ENCODE peak calls at places on chromosomes 5 and 9, in five cellular contexts. One of them, this sample, is unnamed.

GRCh38 chr5:62043289-62044274 is 262.4 kb upstream of the KIF2A start:
- DNase-seq in endodermal cell: peak; percentile 89
- DNase-seq in IMR-90: no peak
- DNase-seq in endothelial cell of umbilical vein: no peak
- DNase-seq in kidney: no peak
- DNase-seq in this sample: no peak

GRCh38 chr5:82635561-82636288 is 357.6 kb upstream of the RPS23 start:
- DNase-seq in endodermal cell: no peak
- DNase-seq in IMR-90: peak; percentile 86
- DNase-seq in endothelial cell of umbilical vein: peak; percentile 44
- DNase-seq in kidney: no peak
- DNase-seq in this sample: peak; percentile 79

GRCh38 chr5:52801329-52801728 is 13.6 kb downstream of the ITGA1 start:
- DNase-seq in endodermal cell: peak; percentile 55
- DNase-seq in IMR-90: peak; percentile 46
- DNase-seq in endothelial cell of umbilical vein: peak; percentile 48
- DNase-seq in kidney: no peak
- DNase-seq in this sample: peak; percentile 40

GRCh38 chr9:76321185-76321828 is 72.9 kb downstream of the RFK start:
- DNase-seq in endodermal cell: no peak
- DNase-seq in IMR-90: peak; percentile 89
- DNase-seq in endothelial cell of umbilical vein: peak; percentile 87
- DNase-seq in kidney: no peak
- DNase-seq in this sample: peak; percentile 66

GRCh38 chr5:103512506-103512905 is 50.1 kb downstream of the NUDT12 start:
- DNase-seq in endodermal cell: no peak
- DNase-seq in IMR-90: no peak
- DNase-seq in endothelial cell of umbilical vein: no peak
- DNase-seq in kidney: no peak
- DNase-seq in this sample: no peak

GRCh38 chr9:20989923-20990341 is 41.5 kb downstream of the HACD4 start:
- DNase-seq in endodermal cell: no peak
- DNase-seq in IMR-90: no peak
- DNase-seq in endothelial cell of umbilical vein: no peak
- DNase-seq in kidney: peak; percentile 54
- DNase-seq in this sample: no peak

GRCh38 chr5:126438267-126438666 is 15.1 kb downstream of the GRAMD2B start:
- DNase-seq in endodermal cell: no peak
- DNase-seq in IMR-90: no peak
- DNase-seq in endothelial cell of umbilical vein: no peak
- DNase-seq in kidney: no peak
- DNase-seq in this sample: no peak

GRCh38 chr9:75880556-75880955 is 9.9 kb upstream of the PCSK5 start:
- DNase-seq in endodermal cell: no peak
- DNase-seq in IMR-90: no peak
- DNase-seq in endothelial cell of umbilical vein: no peak
- DNase-seq in kidney: no peak
- DNase-seq in this sample: peak; percentile 12

GRCh38 chr5:149912226-149912864 is 32.2 kb downstream of the PDE6A start:
- DNase-seq in endodermal cell: no peak
- DNase-seq in IMR-90: no peak
- DNase-seq in endothelial cell of umbilical vein: no peak
- DNase-seq in kidney: no peak
- DNase-seq in this sample: no peak

GRCh38 chr5:159189310-159189709 is 20.0 kb downstream of the RNF145 start:
- DNase-seq in endodermal cell: no peak
- DNase-seq in IMR-90: peak; percentile 38
- DNase-seq in endothelial cell of umbilical vein: peak; percentile 28
- DNase-seq in kidney: no peak
- DNase-seq in this sample: no peak

GRCh38 chr5:80055491-80056170 is 20.5 kb downstream of the THBS4 start:
- DNase-seq in endodermal cell: peak; percentile 75
- DNase-seq in IMR-90: no peak
- DNase-seq in endothelial cell of umbilical vein: no peak
- DNase-seq in kidney: no peak
- DNase-seq in this sample: no peak

GRCh38 chr5:133612021-133612860 is at the start of gene FSTL4:
- DNase-seq in endodermal cell: peak; percentile 85
- DNase-seq in IMR-90: no peak
- DNase-seq in endothelial cell of umbilical vein: no peak
- DNase-seq in kidney: peak; percentile 69
- DNase-seq in this sample: peak; percentile 6

GRCh38 chr5:132256086-132256782 is 1.3 kb upstream of the PDLIM4 start:
- DNase-seq in endodermal cell: peak; percentile 21
- DNase-seq in IMR-90: no peak
- DNase-seq in endothelial cell of umbilical vein: no peak
- DNase-seq in kidney: no peak
- DNase-seq in this sample: no peak

GRCh38 chr5:143372187-143372829 is 31.2 kb downstream of the NR3C1 start:
- DNase-seq in endodermal cell: no peak
- DNase-seq in IMR-90: peak; percentile 42
- DNase-seq in endothelial cell of umbilical vein: no peak
- DNase-seq in kidney: no peak
- DNase-seq in this sample: no peak

GRCh38 chr9:93828331-93829097 is 126.6 kb downstream of the BARX1 start:
- DNase-seq in endodermal cell: no peak
- DNase-seq in IMR-90: no peak
- DNase-seq in endothelial cell of umbilical vein: no peak
- DNase-seq in kidney: no peak
- DNase-seq in this sample: no peak

GRCh38 chr5:74035521-74035937 is 409.5 kb downstream of the ARHGEF28 start:
- DNase-seq in endodermal cell: peak; percentile 72
- DNase-seq in IMR-90: peak; percentile 69
- DNase-seq in endothelial cell of umbilical vein: peak; percentile 57
- DNase-seq in kidney: no peak
- DNase-seq in this sample: peak; percentile 54

GRCh38 chr9:131306397-131306997 is 17.0 kb downstream of the PLPP7 start:
- DNase-seq in endodermal cell: no peak
- DNase-seq in IMR-90: no peak
- DNase-seq in endothelial cell of umbilical vein: no peak
- DNase-seq in kidney: no peak
- DNase-seq in this sample: no peak

GRCh38 chr9:83056911-83057310 is 6.0 kb downstream of the RASEF start:
- DNase-seq in endodermal cell: no peak
- DNase-seq in IMR-90: no peak
- DNase-seq in endothelial cell of umbilical vein: no peak
- DNase-seq in kidney: no peak
- DNase-seq in this sample: no peak

GRCh38 chr9:16202913-16203734 is 650.3 kb downstream of the CCDC171 start:
- DNase-seq in endodermal cell: peak; percentile 64
- DNase-seq in IMR-90: peak; percentile 91
- DNase-seq in endothelial cell of umbilical vein: peak; percentile 19
- DNase-seq in kidney: no peak
- DNase-seq in this sample: peak; percentile 91

GRCh38 chr9:127553793-127554192 is 58.3 kb upstream of the STXBP1 start:
- DNase-seq in endodermal cell: no peak
- DNase-seq in IMR-90: no peak
- DNase-seq in endothelial cell of umbilical vein: no peak
- DNase-seq in kidney: no peak
- DNase-seq in this sample: no peak

GRCh38 chr9:98974554-98974953 is 30.8 kb downstream of the COL15A1 start:
- DNase-seq in endodermal cell: no peak
- DNase-seq in IMR-90: no peak
- DNase-seq in endothelial cell of umbilical vein: no peak
- DNase-seq in kidney: peak; percentile 56
- DNase-seq in this sample: no peak

GRCh38 chr5:141780952-141781730 is 97.1 kb downstream of the PCDH1 start:
- DNase-seq in endodermal cell: no peak
- DNase-seq in IMR-90: no peak
- DNase-seq in endothelial cell of umbilical vein: no peak
- DNase-seq in kidney: no peak
- DNase-seq in this sample: no peak

GRCh38 chr5:172868924-172869565 is 35.0 kb downstream of the ERGIC1 start:
- DNase-seq in endodermal cell: no peak
- DNase-seq in IMR-90: peak; percentile 96
- DNase-seq in endothelial cell of umbilical vein: peak; percentile 92
- DNase-seq in kidney: peak; percentile 95
- DNase-seq in this sample: peak; percentile 96

GRCh38 chr5:91339053-91339710 is 43.9 kb downstream of the ARRDC3 start:
- DNase-seq in endodermal cell: no peak
- DNase-seq in IMR-90: peak; percentile 22
- DNase-seq in endothelial cell of umbilical vein: peak; percentile 54
- DNase-seq in kidney: no peak
- DNase-seq in this sample: peak; percentile 59

GRCh38 chr5:84249918-84250635 is 134.6 kb downstream of the EDIL3 start:
- DNase-seq in endodermal cell: peak; percentile 52
- DNase-seq in IMR-90: peak; percentile 79
- DNase-seq in endothelial cell of umbilical vein: no peak
- DNase-seq in kidney: no peak
- DNase-seq in this sample: peak; percentile 60

GRCh38 chr5:170159101-170159698 is 53.5 kb downstream of the FOXI1 start:
- DNase-seq in endodermal cell: no peak
- DNase-seq in IMR-90: peak; percentile 54
- DNase-seq in endothelial cell of umbilical vein: no peak
- DNase-seq in kidney: no peak
- DNase-seq in this sample: peak; percentile 57

GRCh38 chr5:168946363-168946762 is 354.6 kb downstream of the SLIT3 start:
- DNase-seq in endodermal cell: peak; percentile 86
- DNase-seq in IMR-90: no peak
- DNase-seq in endothelial cell of umbilical vein: no peak
- DNase-seq in kidney: no peak
- DNase-seq in this sample: no peak

GRCh38 chr9:136394312-136395305 is 5.4 kb downstream of the SNAPC4 start:
- DNase-seq in endodermal cell: no peak
- DNase-seq in IMR-90: no peak
- DNase-seq in endothelial cell of umbilical vein: no peak
- DNase-seq in kidney: peak; percentile 61
- DNase-seq in this sample: no peak

GRCh38 chr9:79256691-79257213 is 315.0 kb upstream of the TLE4 start:
- DNase-seq in endodermal cell: no peak
- DNase-seq in IMR-90: peak; percentile 43
- DNase-seq in endothelial cell of umbilical vein: no peak
- DNase-seq in kidney: peak; percentile 74
- DNase-seq in this sample: no peak

GRCh38 chr5:93532370-93532769 is 48.6 kb downstream of the NR2F1-AS1 start:
- DNase-seq in endodermal cell: no peak
- DNase-seq in IMR-90: peak; percentile 94
- DNase-seq in endothelial cell of umbilical vein: peak; percentile 63
- DNase-seq in kidney: peak; percentile 48
- DNase-seq in this sample: peak; percentile 93

DNA sequence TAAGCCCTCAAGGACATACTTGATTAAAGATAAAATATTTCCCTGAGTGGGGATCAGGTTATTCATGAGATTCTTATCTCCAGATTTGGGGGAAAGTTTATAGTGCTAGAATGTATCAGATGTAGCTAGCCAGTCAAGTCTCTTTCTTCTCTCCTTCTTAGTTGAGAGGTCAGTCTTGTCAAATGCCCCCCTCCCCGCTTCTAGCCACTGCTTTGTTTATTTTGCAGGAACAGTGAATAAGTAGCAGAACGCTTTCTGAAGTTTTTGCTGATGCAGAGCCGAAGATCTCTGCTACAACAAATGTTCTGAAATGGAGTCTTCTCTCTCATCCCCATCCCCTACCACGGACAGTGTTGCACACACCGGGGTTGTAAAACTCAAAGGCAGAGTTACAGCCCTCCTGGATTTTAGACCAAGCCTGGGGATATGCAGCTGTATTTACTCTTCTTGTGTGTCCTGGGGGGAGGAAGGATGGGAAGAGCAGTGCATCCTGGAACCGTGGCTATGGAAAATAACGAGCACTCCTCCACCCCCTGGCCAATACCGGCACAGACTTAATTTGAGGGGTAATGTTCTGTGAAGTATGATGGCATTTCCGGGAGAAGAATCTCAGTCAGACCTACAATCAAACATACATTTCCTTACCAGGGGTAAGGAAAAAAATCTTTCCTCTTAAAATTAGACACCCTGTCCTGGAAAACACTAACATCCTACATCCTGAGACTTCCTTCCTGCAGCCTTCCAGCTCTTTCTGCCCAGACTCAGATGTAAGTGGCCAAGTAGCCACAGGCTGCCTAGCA is 10.7 kb upstream of the ERMP1 start:
- DNase-seq in endodermal cell: no peak
- DNase-seq in IMR-90: peak; percentile 29
- DNase-seq in endothelial cell of umbilical vein: peak; percentile 61
- DNase-seq in kidney: peak; percentile 73
- DNase-seq in this sample: peak; percentile 48
- H3K4me1 ChIP-seq in endodermal cell: peaks cover 18% of the 10 kb centered on the region
- H3K4me1 ChIP-seq in IMR-90: peaks cover 17% of the 10 kb centered on the region
- H3K4me1 ChIP-seq in endothelial cell of umbilical vein: peaks cover 42% of the 10 kb centered on the region
- H3K4me1 ChIP-seq in kidney: peaks cover 25% of the 10 kb centered on the region
- H3K4me1 ChIP-seq in this sample: peaks cover 11% of the 10 kb centered on the region

GRCh38 chr5:163509288-163510040 is 4.0 kb downstream of the MAT2B start:
- DNase-seq in endodermal cell: no peak
- DNase-seq in IMR-90: peak; percentile 71
- DNase-seq in endothelial cell of umbilical vein: peak; percentile 81
- DNase-seq in kidney: no peak
- DNase-seq in this sample: peak; percentile 94
- H3K9ac ChIP-seq in endodermal cell: peak overlapping the region; percentile 11
- H3K9ac ChIP-seq in IMR-90: peak overlapping the region; percentile 77
- H3K9ac ChIP-seq in endothelial cell of umbilical vein: peak overlapping the region; percentile 27
- H3K9ac ChIP-seq in kidney: no peak overlapping the region
- H3K9ac ChIP-seq in this sample: peak overlapping the region; percentile 42

DNA sequence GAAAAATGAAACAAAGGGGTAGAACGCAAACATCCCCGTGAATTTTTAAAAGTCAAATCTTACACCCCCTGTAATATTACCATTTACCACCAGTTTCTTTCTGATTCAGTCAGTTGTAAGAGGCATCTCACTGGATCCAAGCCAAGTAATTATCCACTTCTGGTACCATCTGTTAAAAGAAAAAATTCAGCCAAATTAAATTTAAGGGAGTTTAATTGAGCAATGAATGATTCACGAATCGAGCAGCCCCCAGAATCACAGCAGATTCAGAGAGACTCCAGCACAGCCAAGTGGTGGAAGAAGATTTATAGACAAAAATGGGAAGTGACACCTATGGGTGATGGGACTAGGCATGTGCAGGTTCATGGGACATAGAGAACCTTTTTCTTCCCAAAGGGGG is 29.9 kb upstream of the MTMR12 start:
- DNase-seq in endodermal cell: no peak
- DNase-seq in IMR-90: no peak
- DNase-seq in endothelial cell of umbilical vein: no peak
- DNase-seq in kidney: no peak
- DNase-seq in this sample: no peak
- H3K9me3 ChIP-seq in endodermal cell: peaks cover 79% of the 10 kb centered on the region
- H3K9me3 ChIP-seq in IMR-90: peaks cover 13% of the 10 kb centered on the region
- H3K9me3 ChIP-seq in endothelial cell of umbilical vein: peaks cover 3% of the 10 kb centered on the region
- H3K9me3 ChIP-seq in kidney: peaks cover 4% of the 10 kb centered on the region
- H3K9me3 ChIP-seq in this sample: peaks cover 39% of the 10 kb centered on the region

DNA sequence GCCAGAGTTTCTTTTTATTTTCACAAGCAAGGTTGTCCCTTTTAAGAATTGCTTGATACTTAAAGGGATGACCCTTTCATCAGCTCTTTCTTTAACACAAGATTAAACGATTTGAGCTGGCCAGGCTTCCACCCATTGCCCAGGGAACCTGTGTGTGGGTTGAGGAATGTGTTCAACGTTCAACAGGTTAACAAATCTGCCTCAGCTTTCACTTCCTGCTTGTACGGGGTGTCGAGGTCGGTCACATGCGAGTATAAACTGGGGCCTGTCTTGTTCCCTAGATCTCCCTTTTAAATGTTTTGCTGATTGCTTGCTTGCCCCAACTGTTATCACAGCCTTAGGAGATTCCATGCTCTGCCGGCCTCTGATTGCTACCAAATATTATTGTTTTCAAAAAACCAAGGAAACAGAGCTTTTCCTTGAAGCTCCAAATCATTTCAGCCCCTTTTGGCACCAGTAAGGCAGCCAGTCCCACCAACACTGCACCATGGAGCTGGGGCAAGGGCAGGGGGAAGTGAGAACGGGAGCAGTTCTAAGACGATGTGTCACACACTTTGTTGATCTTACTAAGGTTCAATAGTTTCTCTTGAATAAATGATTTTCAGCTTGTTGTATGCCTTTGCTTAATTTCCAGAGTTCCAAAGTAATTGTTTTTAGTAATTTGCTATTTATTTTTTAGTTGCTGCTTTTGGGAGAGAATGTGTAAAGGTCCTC is 10.7 kb upstream of the CLK4 start:
- DNase-seq in endodermal cell: no peak
- DNase-seq in IMR-90: no peak
- DNase-seq in endothelial cell of umbilical vein: no peak
- DNase-seq in kidney: no peak
- DNase-seq in this sample: no peak
- H3K4me1 ChIP-seq in endodermal cell: no peaks in the 10 kb centered on the region
- H3K4me1 ChIP-seq in IMR-90: no peaks in the 10 kb centered on the region
- H3K4me1 ChIP-seq in endothelial cell of umbilical vein: peaks cover 7% of the 10 kb centered on the region
- H3K4me1 ChIP-seq in kidney: no peaks in the 10 kb centered on the region
- H3K4me1 ChIP-seq in this sample: peaks cover 7% of the 10 kb centered on the region

This sample was measured in adipocyte.